ENCODE peak calls at places on chromosomes 12 and 14, in five cellular contexts. One of them, this sample, is unnamed. For H3K4me1, the result is how much of the 10 kb centered on the place peaks cover.

GRCh38 chr12:15996254-15996653 is 85.1 kb downstream of the DERA start:
- DNase-seq in Panc1: no peak
- DNase-seq in CD8-positive, alpha-beta memory T cell: no peak
- DNase-seq in fibroblast of lung: peak
- DNase-seq in heart left ventricle: peak
- DNase-seq in this sample: no peak

GRCh38 chr12:52645982-52646381 is 6.0 kb downstream of the KRT2 start:
- DNase-seq in fibroblast of lung: no peak
- DNase-seq in CD8-positive, alpha-beta memory T cell: no peak
- DNase-seq in heart left ventricle: no peak
- DNase-seq in Panc1: no peak
- DNase-seq in this sample: no peak

GRCh38 chr14:104845834-104846441 is 19.1 kb upstream of the CEP170B start:
- DNase-seq in heart left ventricle: no peak
- DNase-seq in CD8-positive, alpha-beta memory T cell: no peak
- DNase-seq in Panc1: no peak
- DNase-seq in fibroblast of lung: no peak
- DNase-seq in this sample: no peak

GRCh38 chr12:55516391-55516790 is 24.2 kb downstream of the OR6C68 start:
- DNase-seq in Panc1: no peak
- DNase-seq in fibroblast of lung: no peak
- DNase-seq in CD8-positive, alpha-beta memory T cell: no peak
- DNase-seq in heart left ventricle: no peak
- DNase-seq in this sample: no peak

GRCh38 chr12:112839386-112839972 is 47.9 kb downstream of the RPH3A start:
- DNase-seq in fibroblast of lung: peak
- DNase-seq in CD8-positive, alpha-beta memory T cell: no peak
- DNase-seq in heart left ventricle: no peak
- DNase-seq in Panc1: peak
- DNase-seq in this sample: no peak

GRCh38 chr12:6641131-6641530 is 5.4 kb upstream of the LPAR5 start:
- DNase-seq in CD8-positive, alpha-beta memory T cell: no peak
- DNase-seq in fibroblast of lung: no peak
- DNase-seq in Panc1: no peak
- DNase-seq in heart left ventricle: no peak
- DNase-seq in this sample: no peak

GRCh38 chr12:123069436-123070266 is 81.2 kb downstream of the PITPNM2 start:
- DNase-seq in fibroblast of lung: no peak
- DNase-seq in CD8-positive, alpha-beta memory T cell: no peak
- DNase-seq in heart left ventricle: no peak
- DNase-seq in Panc1: no peak
- DNase-seq in this sample: no peak

GRCh38 chr14:104593710-104594121 is 10.9 kb downstream of the TMEM179 start:
- DNase-seq in fibroblast of lung: no peak
- DNase-seq in Panc1: no peak
- DNase-seq in CD8-positive, alpha-beta memory T cell: no peak
- DNase-seq in heart left ventricle: no peak
- DNase-seq in this sample: no peak

GRCh38 chr14:65186951-65187350 is 84.6 kb upstream of the MAX start:
- DNase-seq in CD8-positive, alpha-beta memory T cell: no peak
- DNase-seq in fibroblast of lung: no peak
- DNase-seq in heart left ventricle: no peak
- DNase-seq in Panc1: no peak
- DNase-seq in this sample: no peak

GRCh38 chr12:48189331-48190125 is 6.1 kb downstream of the CCDC184 start:
- DNase-seq in Panc1: peak
- DNase-seq in fibroblast of lung: peak
- DNase-seq in CD8-positive, alpha-beta memory T cell: peak
- DNase-seq in heart left ventricle: peak
- DNase-seq in this sample: no peak

GRCh38 chr12:121577443-121578180 is 3.2 kb downstream of the KDM2B start:
- DNase-seq in fibroblast of lung: no peak
- DNase-seq in CD8-positive, alpha-beta memory T cell: no peak
- DNase-seq in heart left ventricle: no peak
- DNase-seq in Panc1: no peak
- DNase-seq in this sample: no peak
- H3K4me3 ChIP-seq in fibroblast of lung: peak
- H3K4me3 ChIP-seq in CD8-positive, alpha-beta memory T cell: no peak
- H3K4me3 ChIP-seq in heart left ventricle: no peak
- H3K4me3 ChIP-seq in Panc1: no peak
- H3K4me3 ChIP-seq in this sample: peak

GRCh38 chr14:31420013-31420318 is 384 bp downstream of the HEATR5A start:
- DNase-seq in fibroblast of lung: no peak
- DNase-seq in heart left ventricle: peak
- DNase-seq in Panc1: no peak
- DNase-seq in CD8-positive, alpha-beta memory T cell: no peak
- DNase-seq in this sample: peak
- H3K4me1 ChIP-seq in fibroblast of lung: under half
- H3K4me1 ChIP-seq in heart left ventricle: under half
- H3K4me1 ChIP-seq in Panc1: under half
- H3K4me1 ChIP-seq in CD8-positive, alpha-beta memory T cell: under half
- H3K4me1 ChIP-seq in this sample: under half

DNA sequence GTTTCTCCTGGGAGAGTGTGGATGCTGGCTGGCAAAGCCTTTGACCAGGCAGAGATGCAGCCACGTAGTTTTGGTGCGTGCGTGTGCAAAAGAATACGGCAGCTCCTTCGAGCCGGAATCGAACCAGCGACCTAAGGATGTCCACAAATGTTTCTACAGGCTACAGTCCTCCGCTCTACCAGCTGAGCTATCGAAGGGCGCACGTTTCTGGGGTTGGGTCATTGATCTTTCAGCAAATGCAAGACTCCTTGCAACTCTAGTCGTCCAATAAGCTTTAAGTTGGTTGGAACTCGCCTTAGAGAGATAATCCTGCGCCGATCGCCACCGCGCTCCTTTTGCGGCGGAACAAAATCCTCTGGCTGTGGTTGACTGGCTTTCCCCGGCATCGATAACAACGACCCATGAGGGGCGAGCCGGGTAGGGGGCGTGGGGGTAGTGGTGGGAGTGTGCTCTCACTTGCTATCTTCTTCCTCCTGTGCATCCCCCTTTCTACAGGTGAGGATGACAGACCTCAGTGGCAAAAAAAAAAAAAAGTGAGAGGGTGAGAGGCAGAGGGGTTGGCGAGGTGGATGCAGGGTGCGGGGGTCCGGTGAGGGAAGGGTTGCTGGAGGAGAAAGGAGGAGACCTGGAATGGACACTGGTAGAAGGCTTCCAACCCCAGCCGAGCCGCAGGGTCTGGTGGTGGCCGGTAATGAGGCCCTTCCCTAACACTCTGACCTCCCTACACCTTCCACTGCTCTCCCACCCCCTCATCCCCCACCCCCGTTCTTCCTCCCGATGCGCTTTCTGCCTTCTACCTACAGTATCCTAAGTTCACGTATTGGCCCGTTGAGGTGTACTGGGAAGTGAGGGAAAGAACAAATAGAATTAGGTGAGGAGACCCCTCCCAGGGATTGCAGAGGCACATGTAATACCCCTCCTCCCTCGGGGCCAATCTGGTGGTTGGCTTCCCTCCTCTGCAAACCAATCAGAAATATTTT is 11.8 kb upstream of the OR6S1 start:
- DNase-seq in fibroblast of lung: peak
- DNase-seq in Panc1: peak
- DNase-seq in CD8-positive, alpha-beta memory T cell: no peak
- DNase-seq in heart left ventricle: no peak
- DNase-seq in this sample: peak
- H3K4me3 ChIP-seq in fibroblast of lung: peak
- H3K4me3 ChIP-seq in Panc1: peak
- H3K4me3 ChIP-seq in CD8-positive, alpha-beta memory T cell: no peak
- H3K4me3 ChIP-seq in heart left ventricle: no peak
- H3K4me3 ChIP-seq in this sample: peak

GRCh38 chr12:4292266-4293063 is 18.9 kb downstream of the CCND2 start:
- DNase-seq in fibroblast of lung: no peak
- DNase-seq in Panc1: no peak
- DNase-seq in CD8-positive, alpha-beta memory T cell: peak
- DNase-seq in heart left ventricle: no peak
- DNase-seq in this sample: no peak

GRCh38 chr12:4290011-4290790 is 16.6 kb downstream of the CCND2 start:
- DNase-seq in fibroblast of lung: no peak
- DNase-seq in heart left ventricle: peak
- DNase-seq in Panc1: no peak
- DNase-seq in CD8-positive, alpha-beta memory T cell: no peak
- DNase-seq in this sample: no peak

GRCh38 chr12:4293942-4294505 is 20.5 kb downstream of the CCND2 start:
- DNase-seq in fibroblast of lung: no peak
- DNase-seq in Panc1: no peak
- DNase-seq in CD8-positive, alpha-beta memory T cell: no peak
- DNase-seq in heart left ventricle: no peak
- DNase-seq in this sample: no peak

GRCh38 chr12:4296749-4297148 is 23.2 kb downstream of the CCND2 start:
- DNase-seq in CD8-positive, alpha-beta memory T cell: no peak
- DNase-seq in Panc1: no peak
- DNase-seq in heart left ventricle: no peak
- DNase-seq in fibroblast of lung: no peak
- DNase-seq in this sample: no peak

DNA sequence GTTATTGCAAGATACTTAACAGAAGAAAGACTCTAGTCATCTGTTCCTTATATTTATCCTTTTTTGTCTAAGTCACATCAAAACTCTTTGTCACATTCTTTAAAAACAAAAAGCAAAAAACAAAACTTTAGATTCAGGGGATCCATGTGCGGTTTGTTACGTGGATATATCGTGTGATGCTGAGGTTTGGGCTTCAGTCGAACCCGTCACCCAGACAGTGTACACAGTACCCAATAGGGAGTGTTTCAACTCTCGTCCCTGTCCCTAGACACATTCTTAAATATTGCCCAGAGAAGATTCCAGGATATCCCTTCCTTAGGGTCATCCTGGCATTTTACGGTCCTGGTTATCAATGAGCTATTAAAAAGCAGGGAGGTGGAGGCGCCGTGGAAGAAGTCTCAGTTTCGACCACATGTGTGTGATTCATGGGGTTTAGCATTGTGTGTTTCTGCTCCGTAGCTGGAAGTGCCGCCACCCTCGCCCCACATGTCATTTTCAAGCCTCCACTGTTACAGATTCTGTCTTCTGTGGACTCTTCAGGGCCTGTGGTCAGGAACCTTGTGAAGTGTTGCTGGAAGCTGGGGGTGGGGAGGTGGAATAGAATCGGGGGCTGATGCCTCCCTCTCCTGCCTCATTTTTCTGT is 19.9 kb downstream of the CCND2 start:
- DNase-seq in fibroblast of lung: no peak
- DNase-seq in Panc1: no peak
- DNase-seq in heart left ventricle: no peak
- DNase-seq in CD8-positive, alpha-beta memory T cell: no peak
- DNase-seq in this sample: no peak
- H3K4me1 ChIP-seq in fibroblast of lung: under half
- H3K4me1 ChIP-seq in Panc1: under half
- H3K4me1 ChIP-seq in heart left ventricle: under half
- H3K4me1 ChIP-seq in CD8-positive, alpha-beta memory T cell: under half
- H3K4me1 ChIP-seq in this sample: under half

DNA sequence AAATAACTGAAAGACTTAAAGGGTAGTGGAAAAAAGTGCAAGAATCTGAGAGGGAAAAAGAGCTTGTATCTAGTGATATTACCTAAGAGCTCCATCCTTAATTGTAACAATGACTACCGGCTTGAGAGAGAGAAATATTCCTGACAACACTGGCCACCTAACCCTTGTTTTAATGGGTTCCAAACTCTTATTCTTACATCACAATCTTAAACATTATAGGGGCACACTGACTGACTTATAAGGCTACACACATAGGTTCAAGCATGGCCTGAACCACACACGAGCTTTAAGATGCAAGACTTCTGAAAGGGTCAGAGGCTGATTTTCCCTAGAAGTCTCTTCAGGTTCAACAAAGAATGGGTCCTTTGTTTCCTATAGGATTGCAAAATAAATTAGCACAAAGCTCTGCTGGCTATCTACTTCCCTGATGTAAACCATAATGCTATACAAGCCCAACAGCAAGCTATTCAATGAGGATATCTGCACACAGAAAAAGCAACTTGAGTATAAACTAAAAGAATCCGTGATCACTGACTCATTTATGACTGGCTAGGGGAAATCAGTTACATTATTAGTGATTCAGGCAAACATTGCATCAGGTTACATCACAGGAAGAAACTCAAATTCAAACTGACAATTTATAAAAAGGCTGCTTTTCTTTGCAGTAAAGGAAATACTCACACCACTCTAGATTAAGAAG is 8.6 kb downstream of the BTG1 start:
- DNase-seq in Panc1: no peak
- DNase-seq in heart left ventricle: no peak
- DNase-seq in fibroblast of lung: peak
- DNase-seq in CD8-positive, alpha-beta memory T cell: no peak
- DNase-seq in this sample: no peak
- H3K4me3 ChIP-seq in Panc1: peak
- H3K4me3 ChIP-seq in heart left ventricle: no peak
- H3K4me3 ChIP-seq in fibroblast of lung: no peak
- H3K4me3 ChIP-seq in CD8-positive, alpha-beta memory T cell: peak
- H3K4me3 ChIP-seq in this sample: no peak

DNA sequence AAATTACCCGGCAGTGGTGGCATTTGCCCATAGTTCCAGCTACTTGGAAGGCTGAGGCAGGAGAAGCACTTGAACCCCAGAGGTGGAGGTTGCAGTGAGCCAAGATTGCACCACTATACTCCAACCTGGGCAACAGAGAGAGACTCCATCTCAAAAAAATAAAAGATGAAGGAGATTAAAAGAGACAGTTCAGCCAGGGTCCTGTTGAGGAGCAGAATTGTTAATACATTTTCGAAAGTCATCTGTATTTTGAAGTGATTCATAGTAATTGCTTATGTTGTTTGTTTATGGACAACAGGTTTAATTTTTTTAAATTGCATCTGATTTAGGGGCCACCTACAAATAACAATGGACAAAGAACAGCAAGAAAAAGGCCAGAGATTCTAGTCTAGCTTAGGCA is 112.9 kb downstream of the DIP2B start:
- DNase-seq in fibroblast of lung: no peak
- DNase-seq in heart left ventricle: no peak
- DNase-seq in CD8-positive, alpha-beta memory T cell: no peak
- DNase-seq in Panc1: no peak
- DNase-seq in this sample: no peak
- H3K4me1 ChIP-seq in fibroblast of lung: under half
- H3K4me1 ChIP-seq in heart left ventricle: under half
- H3K4me1 ChIP-seq in CD8-positive, alpha-beta memory T cell: under half
- H3K4me1 ChIP-seq in Panc1: half or more
- H3K4me1 ChIP-seq in this sample: under half